ENCODE peak calls at places on chromosomes 4 and X, in six cellular contexts. F is CD8-positive, alpha-beta T cell; V is mammary epithelial cell; U is fibroblast of pulmonary artery; E is K562; O is cardiac muscle cell. B is an unnamed sample.

GRCh38 chr4:174702974-174703478 is 126.0 kb downstream of the GLRA3 start:
- DNase-seq in F (no peak), V (no peak), U (peak), E (no peak), O (peak), B (no peak)

GRCh38 chr4:157994863-157995262 is 178.0 kb downstream of the GASK1B start:
- DNase-seq in F (no peak), V (no peak), U (peak), E (no peak), O (peak), B (no peak)

GRCh38 chr4:161320377-161320776 is 843.4 kb downstream of the FSTL5 start:
- DNase-seq in F (no peak), V (peak), U (peak), E (peak), O (no peak), B (peak)

GRCh38 chr4:37792241-37792640 is 34.2 kb upstream of the PGM2 start:
- DNase-seq in F (no peak), V (no peak), U (no peak), E (no peak), O (no peak), B (no peak)

GRCh38 chrX:44470816-44471215 is 71.8 kb downstream of the FUNDC1 start:
- DNase-seq in F (no peak), V (no peak), U (no peak), E (no peak), O (no peak), B (no peak)

GRCh38 chr4:153873741-153874140 is 84.9 kb upstream of the SFRP2 start:
- DNase-seq in F (no peak), V (no peak), U (no peak), E (no peak), O (no peak), B (no peak)

GRCh38 chr4:75429208-75429607 is 85.0 kb downstream of the RCHY1 start:
- DNase-seq in F (no peak), V (no peak), U (no peak), E (no peak), O (no peak), B (no peak)

GRCh38 chrX:3143043-3143799 is 102.0 kb downstream of the ARSF start:
- DNase-seq in F (no peak), V (no peak), U (no peak), E (peak), O (no peak), B (no peak)

GRCh38 chrX:147550217-147550616 is 361.5 kb upstream of the FMR1 start:
- DNase-seq in F (no peak), V (no peak), U (no peak), E (peak), O (no peak), B (peak)

GRCh38 chrX:131617182-131617581 is 73.3 kb downstream of the OR13H1 start:
- DNase-seq in F (no peak), V (peak), U (peak), E (no peak), O (peak), B (no peak)

GRCh38 chr4:39476181-39476873 is 17.5 kb downstream of the LIAS start:
- DNase-seq in F (no peak), V (no peak), U (no peak), E (no peak), O (no peak), B (no peak)

GRCh38 chrX:74133156-74133796 is 170.7 kb upstream of the ZCCHC13 start:
- DNase-seq in F (no peak), V (peak), U (peak), E (peak), O (peak), B (peak)

GRCh38 chr4:184012937-184013336 is 107.8 kb downstream of the STOX2 start:
- DNase-seq in F (no peak), V (no peak), U (peak), E (no peak), O (peak), B (no peak)

GRCh38 chr4:170139764-170140163 is 50.0 kb upstream of the AADAT start:
- DNase-seq in F (no peak), V (peak), U (peak), E (no peak), O (peak), B (no peak)

GRCh38 chr4:113976937-113977855 is 2.3 kb downstream of the ARSJ start:
- DNase-seq in F (no peak), V (peak), U (peak), E (no peak), O (peak), B (no peak)

GRCh38 chrX:18390941-18391538 is 34.4 kb upstream of the CDKL5 start:
- DNase-seq in F (peak), V (peak), U (peak), E (peak), O (peak), B (peak)

GRCh38 chr4:141473952-141474351 is 162.4 kb upstream of the IL15 start:
- DNase-seq in F (no peak), V (no peak), U (no peak), E (no peak), O (no peak), B (no peak)

GRCh38 chrX:105191878-105192277 is 28.6 kb downstream of the TEX13A start:
- DNase-seq in F (no peak), V (peak), U (peak), E (peak), O (peak), B (peak)

GRCh38 chr4:63492515-63492914 is 916.7 kb downstream of the TECRL start:
- DNase-seq in F (no peak), V (no peak), U (no peak), E (no peak), O (no peak), B (no peak)

DNA sequence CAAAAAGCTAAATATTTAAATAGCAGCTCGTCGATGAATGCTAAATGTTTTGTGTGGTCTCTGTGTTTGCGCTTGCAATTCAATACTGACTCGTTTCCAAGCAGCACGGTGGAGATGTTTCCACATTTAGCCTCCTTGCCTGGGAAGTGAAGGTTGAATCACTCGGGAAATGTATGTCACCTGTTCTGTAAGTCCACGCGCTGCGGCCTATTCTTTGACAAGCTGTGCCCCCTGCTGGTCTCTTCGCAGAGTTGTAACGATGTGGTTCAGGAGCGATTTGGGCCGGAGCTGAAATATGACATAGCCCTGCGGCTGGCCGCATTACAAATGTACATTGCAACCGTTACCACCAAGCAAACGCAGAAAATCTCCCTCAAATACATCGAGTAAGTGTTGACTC is 89.6 kb upstream of the PRPS2 start:
- DNase-seq in F (no peak), V (peak), U (peak), E (peak), O (peak), B (peak)
- TF ChIP-seq CTCF in F (no peak), V (peak), U (peak), E (peak), O (peak), B (peak)

GRCh38 chr4:143488684-143489083 is 24.8 kb upstream of the SMARCA5 start:
- DNase-seq in F (no peak), V (no peak), U (no peak), E (no peak), O (no peak), B (no peak)
- TF ChIP-seq CTCF in F (no peak), V (no peak), U (no peak), E (no peak), O (no peak), B (no peak)

GRCh38 chr4:11623726-11624037 is 195.0 kb upstream of the HS3ST1 start:
- DNase-seq in F (no peak), V (peak), U (peak), E (no peak), O (peak), B (no peak)
- TF ChIP-seq CTCF in F (no peak), V (no peak), U (peak), E (no peak), O (peak), B (peak)

GRCh38 chr4:137980641-137981040 is 261.5 kb downstream of the SLC7A11 start:
- DNase-seq in F (no peak), V (no peak), U (no peak), E (no peak), O (no peak), B (no peak)

DNA sequence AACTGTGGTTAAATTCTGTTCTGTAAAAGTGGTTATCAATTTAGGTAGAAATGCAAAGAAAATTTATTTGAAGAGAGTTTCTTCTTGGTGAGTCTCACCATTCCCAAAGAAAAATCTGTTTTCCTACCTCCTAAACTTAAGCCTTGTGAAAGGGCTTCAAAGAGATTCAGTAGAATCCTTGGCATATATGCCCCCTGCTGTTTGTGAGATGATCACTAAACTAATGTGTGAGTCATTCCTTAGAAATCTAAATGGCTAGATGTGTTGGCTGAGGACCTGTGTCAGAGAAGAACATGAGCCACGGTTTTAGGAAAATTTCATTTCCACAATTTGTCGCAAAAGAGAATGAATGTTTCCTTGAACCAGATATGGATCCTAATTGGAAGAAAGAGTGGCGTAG is 260.9 kb downstream of the SLC7A11 start:
- DNase-seq in F (no peak), V (peak), U (peak), E (peak), O (peak), B (no peak)
- TF ChIP-seq CTCF in F (no peak), V (peak), U (peak), E (no peak), O (peak), B (no peak)

GRCh38 chrX:127037179-127037578 is 217.7 kb downstream of the PRR32 start:
- DNase-seq in F (no peak), V (no peak), U (no peak), E (no peak), O (no peak), B (no peak)

DNA sequence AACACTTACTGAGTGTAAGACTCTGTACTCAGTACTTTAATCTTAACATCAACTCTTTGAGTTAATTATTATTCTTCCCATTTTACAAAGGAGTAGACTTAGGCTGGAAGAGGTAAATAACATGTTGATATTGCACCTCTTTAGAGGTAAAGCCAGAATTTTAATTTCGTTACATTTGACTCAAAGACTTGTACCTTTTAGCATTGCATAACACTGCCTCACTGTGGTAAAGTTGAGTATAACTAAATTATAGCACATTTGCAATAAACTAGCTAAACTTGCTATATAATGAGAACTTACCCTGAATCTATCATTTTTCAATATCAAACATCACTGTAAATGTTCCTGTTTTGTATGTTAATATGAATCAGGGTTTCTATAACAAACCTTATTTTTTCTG is 218.5 kb downstream of the PRR32 start:
- DNase-seq in F (no peak), V (no peak), U (no peak), E (peak), O (no peak), B (no peak)
- TF ChIP-seq CTCF in F (no peak), V (peak), U (no peak), E (no peak), O (no peak), B (peak)

DNA sequence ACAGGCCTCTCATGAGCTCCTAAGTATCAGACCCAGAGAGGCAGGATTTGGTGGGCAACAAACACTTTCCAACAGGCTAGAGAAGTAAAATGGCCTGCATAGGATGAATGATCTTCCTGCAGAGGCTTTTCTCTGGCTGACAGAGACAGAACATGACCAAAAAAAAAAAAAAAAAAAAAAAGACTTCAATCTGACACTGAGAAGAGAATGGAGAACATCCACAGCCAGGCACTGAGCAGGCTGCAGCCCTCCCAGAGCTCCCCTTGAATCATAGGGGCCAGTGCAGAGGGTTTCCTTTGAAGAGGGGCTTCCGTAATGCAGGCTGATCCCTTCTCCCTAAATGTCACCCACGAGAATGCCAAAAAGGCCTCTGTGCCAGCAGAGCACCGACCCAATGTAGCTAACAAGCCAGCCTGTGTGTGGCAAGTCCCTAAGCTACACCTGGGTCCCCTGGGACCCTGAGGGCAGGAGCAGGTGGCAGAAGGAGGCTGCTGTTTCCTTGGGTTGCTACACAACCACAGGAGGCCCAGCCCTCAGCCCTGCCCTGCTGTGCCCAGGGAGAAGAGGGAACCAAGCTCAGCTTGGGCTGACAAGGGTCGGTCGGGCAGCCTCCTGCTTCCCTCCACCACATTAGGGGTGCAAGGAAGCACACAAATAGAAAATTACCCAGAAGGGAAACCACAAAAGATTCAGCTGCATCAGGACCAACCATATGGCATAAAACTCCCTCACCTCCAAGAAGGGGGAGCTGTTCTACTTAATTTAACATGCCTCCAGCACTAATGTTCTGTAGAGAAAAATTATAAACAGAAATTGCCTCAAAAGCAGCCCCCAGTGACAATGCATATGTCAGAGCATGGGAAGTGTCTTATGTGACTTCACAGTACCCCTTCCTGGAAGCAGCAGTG is 55.5 kb downstream of the MAP7D2 start:
- DNase-seq in F (no peak), V (no peak), U (no peak), E (no peak), O (no peak), B (no peak)
- TF ChIP-seq CTCF in F (no peak), V (no peak), U (no peak), E (peak), O (no peak), B (no peak)

DNA sequence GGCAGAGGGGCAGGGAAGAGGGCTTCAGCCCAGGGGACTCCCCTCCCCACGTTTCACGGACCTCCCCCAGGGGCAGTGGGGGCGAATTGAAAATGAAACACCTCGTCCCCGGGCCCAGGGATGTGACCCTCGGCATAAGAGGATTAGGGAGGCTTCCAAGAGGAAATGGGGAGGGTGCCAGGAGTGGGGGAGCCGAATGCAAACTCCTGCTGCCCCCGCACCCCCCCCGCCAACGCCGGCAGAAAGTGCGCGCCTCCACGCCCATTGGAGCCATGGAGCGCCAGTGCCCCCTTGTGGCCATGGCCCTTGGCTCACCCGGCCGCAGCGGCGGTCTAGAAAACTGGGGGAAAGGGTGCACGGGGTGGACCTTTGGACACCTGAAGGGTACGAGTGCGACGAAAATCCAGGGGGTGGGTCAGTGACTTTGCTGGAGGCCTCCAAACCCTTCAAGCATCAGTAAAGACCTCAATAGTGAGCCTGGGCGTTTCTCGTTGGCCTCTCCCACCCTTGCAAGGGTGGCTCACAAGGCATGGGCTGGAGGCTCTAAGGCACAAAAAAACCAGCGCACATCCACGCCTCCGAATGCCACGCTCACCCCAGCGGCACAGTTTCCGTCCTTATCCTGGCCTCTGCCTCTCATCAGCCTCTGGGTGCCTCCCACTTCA is 120.8 kb upstream of the PJA1 start:
- DNase-seq in F (peak), V (peak), U (peak), E (peak), O (peak), B (peak)
- TF ChIP-seq CTCF in F (peak), V (peak), U (peak), E (peak), O (peak), B (peak)

GRCh38 chr4:95590615-95591014 is 41.8 kb upstream of the UNC5C start:
- DNase-seq in F (no peak), V (no peak), U (no peak), E (no peak), O (no peak), B (no peak)
- TF ChIP-seq CTCF in F (no peak), V (no peak), U (no peak), E (no peak), O (no peak), B (no peak)

GRCh38 chr4:1939664-1940509 is 68.7 kb downstream of the NSD2 start:
- DNase-seq in F (no peak), V (peak), U (peak), E (no peak), O (peak), B (no peak)
- TF ChIP-seq CTCF in F (no peak), V (no peak), U (no peak), E (no peak), O (no peak), B (no peak)

B was measured in nephron progenitor cell.